ENCODE peak calls at places on chromosomes 6 and 20, in ten cellular contexts. Y is esophagus squamous epithelium, Z is lower lobe of right lung, G is heart left ventricle, A is GM23248, O is fibroblast of lung, U is Panc1, V is upper lobe of right lung, D is psoas muscle, Q is left ventricle myocardium inferior. B is an unnamed sample.

GRCh38 chr20:57664476-57664875 is 44.2 kb upstream of the ZBP1 start:
- DNase-seq in Y (no peak), Z (peak), G (peak), A (no peak), O (no peak), U (no peak), V (peak), D (peak), Q (peak), B (no peak)

GRCh38 chr6:125191916-125192609 is 38.5 kb downstream of the TPD52L1 start:
- DNase-seq in Y (peak), Z (peak), G (no peak), A (peak), O (peak), U (peak), V (no peak), D (peak), Q (peak), B (peak)

GRCh38 chr6:112910256-112910655 is 563.1 kb downstream of the RFPL4B start:
- DNase-seq in Y (no peak), Z (no peak), G (no peak), A (peak), O (no peak), U (no peak), V (no peak), D (no peak), Q (no peak), B (no peak)

GRCh38 chr20:41991412-41991811 is 373.2 kb upstream of the CHD6 start:
- DNase-seq in Y (no peak), Z (no peak), G (no peak), A (no peak), O (no peak), U (no peak), V (no peak), D (no peak), Q (no peak), B (no peak)

GRCh38 chr6:88569959-88570358 is 393.5 kb downstream of the RNGTT start:
- DNase-seq in Y (no peak), Z (no peak), G (no peak), A (no peak), O (no peak), U (no peak), V (no peak), D (no peak), Q (no peak), B (no peak)

GRCh38 chr20:54681869-54682268 is 206.5 kb downstream of the DOK5 start:
- DNase-seq in Y (no peak), Z (no peak), G (no peak), A (no peak), O (no peak), U (no peak), V (no peak), D (no peak), Q (no peak), B (no peak)

GRCh38 chr20:57667385-57667784 is 42.4 kb downstream of the PMEPA1 start:
- DNase-seq in Y (no peak), Z (no peak), G (peak), A (no peak), O (no peak), U (no peak), V (no peak), D (peak), Q (no peak), B (no peak)

GRCh38 chr6:22653980-22654610 is 84.7 kb downstream of the HDGFL1 start:
- DNase-seq in Y (no peak), Z (no peak), G (no peak), A (no peak), O (no peak), U (no peak), V (no peak), D (no peak), Q (no peak), B (no peak)

GRCh38 chr6:24460966-24461365 is 28.4 kb downstream of the GPLD1 start:
- DNase-seq in Y (no peak), Z (no peak), G (no peak), A (peak), O (no peak), U (no peak), V (no peak), D (no peak), Q (no peak), B (no peak)

GRCh38 chr20:44909872-44910689 is at the start of gene PABPC1L:
- DNase-seq in Y (no peak), Z (peak), G (peak), A (peak), O (peak), U (no peak), V (peak), D (peak), Q (peak), B (no peak)

GRCh38 chr20:35329435-35330139 is 37.4 kb upstream of the FAM83C start:
- DNase-seq in Y (no peak), Z (no peak), G (no peak), A (peak), O (peak), U (no peak), V (no peak), D (peak), Q (no peak), B (no peak)

GRCh38 chr6:139129284-139129683 is 5.6 kb upstream of the HECA start:
- DNase-seq in Y (no peak), Z (no peak), G (no peak), A (no peak), O (peak), U (no peak), V (no peak), D (no peak), Q (no peak), B (no peak)

GRCh38 chr20:58613061-58613854 is 37.8 kb upstream of the STX16 start:
- DNase-seq in Y (no peak), Z (peak), G (peak), A (no peak), O (no peak), U (no peak), V (no peak), D (peak), Q (no peak), B (no peak)

GRCh38 chr6:25172819-25173218 is 106.4 kb upstream of the CARMIL1 start:
- DNase-seq in Y (no peak), Z (no peak), G (no peak), A (peak), O (peak), U (no peak), V (peak), D (no peak), Q (no peak), B (no peak)

DNA sequence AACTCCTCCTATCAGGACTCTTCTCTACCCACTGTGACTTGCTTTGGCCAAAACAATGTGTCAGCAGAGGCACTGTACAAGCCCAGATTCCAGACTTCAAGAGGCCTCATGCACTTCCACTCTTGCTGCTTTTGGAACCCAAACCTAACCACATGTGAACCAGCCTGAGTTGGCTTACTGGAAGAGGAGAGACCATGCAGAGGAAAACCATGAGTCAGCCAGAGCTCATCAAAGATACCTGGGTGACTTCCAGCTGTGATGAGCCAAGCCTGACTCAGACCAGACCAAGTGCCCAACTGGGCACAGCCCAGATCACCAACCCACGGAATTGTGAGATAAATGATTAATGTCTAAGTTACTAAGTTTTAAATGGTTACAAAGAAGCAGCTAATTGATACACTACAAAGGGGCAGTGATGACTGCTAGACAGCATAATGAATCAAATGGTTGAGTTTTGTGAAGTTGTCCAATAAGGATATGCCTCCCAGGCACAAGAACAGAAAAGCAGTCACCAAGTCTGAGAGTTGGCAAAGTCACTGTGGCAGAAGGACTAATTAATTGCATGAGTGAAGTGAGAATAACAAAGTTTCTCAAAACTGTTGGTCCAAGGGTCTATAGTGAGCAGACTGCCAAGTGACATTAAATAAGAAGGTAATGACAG is 16.1 kb upstream of the BEND6 start:
- DNase-seq in Y (no peak), Z (no peak), G (no peak), A (peak), O (peak), U (peak), V (no peak), D (no peak), Q (no peak), B (peak)
- H3K27ac ChIP-seq in Y (no peak), Z (no peak), G (no peak), A (peak), O (peak), U (peak), V (no peak), D (peak), Q (no peak), B (peak)

DNA sequence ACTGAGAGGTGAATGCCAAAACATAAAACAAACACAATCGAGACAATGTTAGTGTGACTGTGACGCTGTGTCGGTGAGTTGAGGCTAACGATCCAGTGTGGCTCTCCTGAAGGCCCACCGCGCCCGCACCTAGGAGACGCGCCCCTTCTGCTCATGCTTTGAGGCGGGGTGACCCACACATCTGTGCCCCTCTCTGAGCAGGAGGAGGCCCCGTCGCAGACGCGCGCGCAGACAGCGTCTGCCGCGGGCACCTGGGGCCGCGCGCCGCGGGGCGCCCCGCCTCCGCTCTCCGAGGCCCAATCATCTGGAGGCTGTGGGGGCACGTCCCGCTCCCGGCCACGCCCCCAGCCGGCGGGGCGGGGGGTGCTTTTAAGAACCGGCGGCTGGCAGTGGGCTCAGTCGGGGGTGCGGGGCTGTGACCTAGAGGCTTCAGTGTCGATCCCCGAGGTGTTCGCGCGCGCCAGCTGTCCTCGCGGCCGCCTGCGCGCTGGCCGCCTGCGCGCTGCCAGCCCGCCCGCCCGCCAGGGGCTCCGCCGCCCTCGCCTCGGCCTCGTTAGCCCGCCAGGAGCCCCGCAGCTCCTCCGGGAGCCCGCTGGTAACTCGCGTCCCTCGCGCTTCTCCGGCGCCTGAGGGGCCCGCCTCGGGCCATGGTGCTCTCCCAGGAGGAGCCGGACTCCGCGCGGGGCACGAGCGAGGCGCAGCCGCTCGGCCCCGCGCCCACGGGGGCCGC is at the start of gene SLC16A10:
- DNase-seq in Y (no peak), Z (peak), G (peak), A (peak), O (no peak), U (no peak), V (peak), D (peak), Q (peak), B (no peak)
- H3K27ac ChIP-seq in Y (no peak), Z (peak), G (peak), A (no peak), O (no peak), U (no peak), V (no peak), D (peak), Q (peak), B (no peak)

GRCh38 chr6:165660881-165661415 is 2.1 kb downstream of the PDE10A start:
- DNase-seq in Y (no peak), Z (no peak), G (no peak), A (no peak), O (no peak), U (no peak), V (no peak), D (no peak), Q (peak), B (no peak)
- H3K27ac ChIP-seq in Y (peak), Z (no peak), G (peak), A (no peak), O (no peak), U (peak), V (peak), D (peak), Q (peak), B (no peak)

DNA sequence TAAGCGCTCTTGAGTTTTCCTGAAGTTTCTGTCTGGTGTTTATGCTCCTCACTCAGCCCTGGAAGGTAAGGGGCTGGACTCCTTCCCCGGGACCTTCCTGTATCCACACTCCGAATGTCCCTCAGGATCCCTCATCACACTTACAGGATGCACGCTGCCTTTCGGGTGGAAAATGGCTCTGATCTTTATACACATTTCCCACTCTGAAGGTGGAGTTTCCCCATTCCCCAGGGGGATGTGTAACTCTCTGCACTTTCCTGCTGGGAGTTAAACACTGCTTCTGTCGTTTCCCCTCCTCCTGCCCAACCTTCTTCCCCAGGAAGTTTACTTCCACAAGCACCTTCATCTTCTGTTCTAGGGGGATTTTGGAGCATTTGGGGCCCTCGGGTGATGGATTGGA is 17.1 kb upstream of the IGF2R start:
- DNase-seq in Y (no peak), Z (no peak), G (no peak), A (no peak), O (no peak), U (no peak), V (no peak), D (no peak), Q (no peak), B (no peak)
- H3K27ac ChIP-seq in Y (no peak), Z (peak), G (peak), A (no peak), O (no peak), U (no peak), V (peak), D (no peak), Q (peak), B (no peak)

DNA sequence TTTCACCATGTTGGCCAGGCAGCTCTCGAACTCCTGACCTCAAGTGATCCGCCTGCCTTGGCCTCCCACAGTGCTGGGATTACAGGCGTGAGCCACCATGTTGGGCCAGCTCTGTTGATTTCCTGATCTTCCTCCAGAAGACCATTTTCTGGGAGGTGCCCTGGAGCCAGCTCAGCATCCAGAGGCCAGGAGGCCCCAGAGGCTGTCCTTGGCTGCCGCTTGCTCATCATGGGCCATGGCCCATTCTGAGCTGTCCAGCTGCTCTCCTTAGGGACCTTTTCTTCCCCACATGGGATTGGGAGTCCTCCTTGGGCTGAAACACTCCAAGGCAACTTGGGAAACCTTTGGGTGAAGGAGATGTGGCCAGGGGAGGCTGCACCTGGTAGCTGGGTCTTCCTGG is 15.4 kb downstream of the LRRC73 start:
- DNase-seq in Y (no peak), Z (no peak), G (no peak), A (no peak), O (no peak), U (no peak), V (no peak), D (no peak), Q (no peak), B (no peak)
- H3K27ac ChIP-seq in Y (no peak), Z (no peak), G (no peak), A (no peak), O (no peak), U (no peak), V (no peak), D (no peak), Q (no peak), B (peak)

GRCh38 chr6:28658475-28659249 is 133.0 kb downstream of the GPX5 start:
- DNase-seq in Y (no peak), Z (no peak), G (no peak), A (peak), O (peak), U (no peak), V (no peak), D (no peak), Q (no peak), B (no peak)
- H3K27ac ChIP-seq in Y (no peak), Z (no peak), G (no peak), A (no peak), O (no peak), U (peak), V (no peak), D (no peak), Q (no peak), B (no peak)

DNA sequence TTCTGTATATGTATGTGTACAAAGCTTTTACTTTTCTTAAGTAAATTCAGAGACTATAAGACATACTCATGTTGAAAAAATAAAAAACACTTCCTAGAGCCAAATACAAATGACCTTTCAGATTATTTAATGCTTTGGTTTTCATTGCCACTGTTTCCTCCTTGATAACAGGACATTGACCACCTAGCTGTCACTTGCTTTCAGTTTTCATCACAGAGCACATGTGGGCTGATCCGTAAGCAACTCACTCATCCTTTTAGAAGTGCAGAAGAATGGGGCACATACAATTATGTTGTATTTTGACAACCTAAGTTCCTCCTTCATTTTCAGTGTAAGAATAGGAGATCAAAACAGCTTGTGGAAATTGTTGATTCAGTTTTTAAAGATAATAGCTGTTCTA is 6.2 kb downstream of the ZBTB2 start:
- DNase-seq in Y (no peak), Z (no peak), G (no peak), A (no peak), O (no peak), U (no peak), V (no peak), D (no peak), Q (no peak), B (no peak)
- H3K27ac ChIP-seq in Y (no peak), Z (no peak), G (no peak), A (no peak), O (no peak), U (no peak), V (no peak), D (no peak), Q (no peak), B (no peak)

GRCh38 chr6:158191032-158191431 is 22.9 kb downstream of the GTF2H5 start:
- DNase-seq in Y (no peak), Z (no peak), G (no peak), A (no peak), O (no peak), U (no peak), V (no peak), D (no peak), Q (no peak), B (no peak)

GRCh38 chr6:158191769-158192168 is 23.6 kb downstream of the GTF2H5 start:
- DNase-seq in Y (no peak), Z (no peak), G (no peak), A (no peak), O (no peak), U (no peak), V (no peak), D (no peak), Q (no peak), B (no peak)

GRCh38 chr6:158198461-158198860 is 30.3 kb downstream of the GTF2H5 start:
- DNase-seq in Y (no peak), Z (no peak), G (no peak), A (no peak), O (no peak), U (no peak), V (no peak), D (no peak), Q (no peak), B (no peak)

DNA sequence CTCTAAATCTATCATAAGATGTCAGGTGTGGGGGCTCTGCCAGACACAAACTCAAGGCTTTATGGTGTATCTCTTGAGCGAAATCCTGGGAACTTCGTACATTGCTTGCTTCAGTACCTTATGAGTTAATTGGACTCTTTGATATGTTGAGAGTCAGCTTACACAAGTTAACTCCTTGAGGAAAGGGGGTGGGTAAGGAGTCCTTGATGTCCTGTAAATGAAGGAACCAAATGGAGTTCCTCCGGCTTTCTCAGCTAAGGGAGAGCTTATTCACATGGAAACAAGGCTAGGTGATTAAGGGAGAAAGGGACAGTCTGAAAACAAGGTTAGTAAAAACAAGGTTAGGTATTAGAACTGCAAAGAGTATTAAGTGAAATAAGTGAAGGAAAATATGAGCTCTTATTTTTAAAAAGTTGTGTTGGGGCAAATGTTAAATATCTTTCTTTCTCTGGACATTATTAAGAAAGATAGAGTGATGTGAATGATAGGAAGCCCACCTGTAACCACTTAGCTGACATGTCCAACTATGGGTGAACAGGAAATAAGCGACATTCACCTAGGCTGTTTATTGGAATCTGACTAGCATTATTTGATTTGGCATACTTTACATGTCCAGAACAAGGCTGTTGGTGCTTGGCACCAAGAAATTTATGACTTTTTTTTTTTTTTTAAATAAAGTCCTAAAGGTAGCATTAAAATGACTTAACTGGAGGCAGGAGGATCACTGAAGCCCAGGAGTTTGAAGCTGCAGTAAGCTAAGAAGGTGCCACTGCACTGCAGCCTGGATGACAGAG is 26.5 kb downstream of the GTF2H5 start:
- DNase-seq in Y (no peak), Z (no peak), G (no peak), A (no peak), O (no peak), U (no peak), V (no peak), D (no peak), Q (no peak), B (no peak)
- H3K27ac ChIP-seq in Y (no peak), Z (no peak), G (no peak), A (no peak), O (no peak), U (no peak), V (no peak), D (no peak), Q (no peak), B (no peak)

GRCh38 chr20:37294262-37294981 is 5.0 kb downstream of the MANBAL start:
- DNase-seq in Y (no peak), Z (no peak), G (no peak), A (peak), O (peak), U (no peak), V (no peak), D (no peak), Q (no peak), B (no peak)
- H3K27ac ChIP-seq in Y (peak), Z (peak), G (no peak), A (peak), O (peak), U (peak), V (peak), D (peak), Q (peak), B (peak)